ENCODE peak calls at places on chromosomes 3 and 15, in six cellular contexts. P is HepG2, N is transverse colon, U is suprapubic skin, B is A549, S is sigmoid colon. Y is an unnamed sample. For H3K4me1, the result is how much of the 10 kb centered on the place peaks cover.

GRCh38 chr3:182212479-182213076 is 500.9 kb downstream of the SOX2 start:
- DNase-seq in P (peak), N (no peak), U (no peak), B (peak), S (no peak), Y (no peak)

GRCh38 chr15:27449940-27450339 is 479.0 kb downstream of the GABRG3 start:
- DNase-seq in P (no peak), N (no peak), U (no peak), B (no peak), S (no peak), Y (no peak)

GRCh38 chr3:188664795-188665194 is 507.0 kb upstream of the TPRG1 start:
- DNase-seq in P (peak), N (no peak), U (no peak), B (no peak), S (no peak), Y (no peak)

GRCh38 chr3:58249358-58250092 is 11.9 kb downstream of the ABHD6 start:
- DNase-seq in P (peak), N (peak), U (no peak), B (no peak), S (no peak), Y (no peak)

GRCh38 chr3:67227030-67227429 is 228.9 kb downstream of the KBTBD8 start:
- DNase-seq in P (no peak), N (no peak), U (no peak), B (no peak), S (no peak), Y (no peak)

GRCh38 chr15:90530250-90531051 is 728 bp downstream of the CRTC3 start:
- DNase-seq in P (no peak), N (peak), U (no peak), B (peak), S (peak), Y (peak)

GRCh38 chr3:121752772-121753171 is 3.2 kb upstream of the GOLGB1 start:
- DNase-seq in P (no peak), N (no peak), U (no peak), B (no peak), S (no peak), Y (no peak)

GRCh38 chr15:33722005-33722672 is 246.2 kb upstream of the CHRM5 start:
- DNase-seq in P (no peak), N (no peak), U (no peak), B (no peak), S (no peak), Y (no peak)

GRCh38 chr3:52773361-52774065 is 2.8 kb upstream of the NEK4 start:
- DNase-seq in P (no peak), N (peak), U (no peak), B (no peak), S (peak), Y (no peak)

GRCh38 chr3:126083511-126083912 is 412 bp downstream of the SLC41A3 start:
- DNase-seq in P (peak), N (peak), U (no peak), B (peak), S (no peak), Y (no peak)

GRCh38 chr3:149115114-149115513 is 14.3 kb upstream of the HPS3 start:
- DNase-seq in P (no peak), N (no peak), U (no peak), B (no peak), S (no peak), Y (no peak)

GRCh38 chr3:50358927-50359759 is at the start of gene TMEM115:
- DNase-seq in P (peak), N (peak), U (peak), B (peak), S (peak), Y (peak)

GRCh38 chr15:67174864-67175573 is 79.4 kb downstream of the AAGAB start:
- DNase-seq in P (no peak), N (no peak), U (no peak), B (peak), S (peak), Y (peak)

GRCh38 chr15:97235285-97235985 is 725.1 kb upstream of the ARRDC4 start:
- DNase-seq in P (peak), N (peak), U (no peak), B (peak), S (no peak), Y (peak)

GRCh38 chr15:39336926-39337325 is 244.0 kb upstream of the THBS1 start:
- DNase-seq in P (no peak), N (no peak), U (no peak), B (no peak), S (no peak), Y (no peak)

GRCh38 chr3:97235179-97235578 is 420.8 kb downstream of the EPHA6 start:
- DNase-seq in P (no peak), N (no peak), U (no peak), B (no peak), S (no peak), Y (no peak)

GRCh38 chr3:78645628-78646310 is 1122.0 kb downstream of the ROBO1 start:
- DNase-seq in P (peak), N (no peak), U (no peak), B (peak), S (no peak), Y (no peak)

GRCh38 chr3:170267793-170268192 is 45.6 kb downstream of the PRKCI start:
- DNase-seq in P (no peak), N (no peak), U (no peak), B (no peak), S (no peak), Y (no peak)

GRCh38 chr3:126274735-126275734 is 82.2 kb downstream of the KLF15 start:
- DNase-seq in P (no peak), N (no peak), U (no peak), B (no peak), S (no peak), Y (no peak)

GRCh38 chr15:35514759-35515158 is 31.2 kb downstream of the DPH6 start:
- DNase-seq in P (no peak), N (no peak), U (no peak), B (no peak), S (no peak), Y (no peak)

DNA sequence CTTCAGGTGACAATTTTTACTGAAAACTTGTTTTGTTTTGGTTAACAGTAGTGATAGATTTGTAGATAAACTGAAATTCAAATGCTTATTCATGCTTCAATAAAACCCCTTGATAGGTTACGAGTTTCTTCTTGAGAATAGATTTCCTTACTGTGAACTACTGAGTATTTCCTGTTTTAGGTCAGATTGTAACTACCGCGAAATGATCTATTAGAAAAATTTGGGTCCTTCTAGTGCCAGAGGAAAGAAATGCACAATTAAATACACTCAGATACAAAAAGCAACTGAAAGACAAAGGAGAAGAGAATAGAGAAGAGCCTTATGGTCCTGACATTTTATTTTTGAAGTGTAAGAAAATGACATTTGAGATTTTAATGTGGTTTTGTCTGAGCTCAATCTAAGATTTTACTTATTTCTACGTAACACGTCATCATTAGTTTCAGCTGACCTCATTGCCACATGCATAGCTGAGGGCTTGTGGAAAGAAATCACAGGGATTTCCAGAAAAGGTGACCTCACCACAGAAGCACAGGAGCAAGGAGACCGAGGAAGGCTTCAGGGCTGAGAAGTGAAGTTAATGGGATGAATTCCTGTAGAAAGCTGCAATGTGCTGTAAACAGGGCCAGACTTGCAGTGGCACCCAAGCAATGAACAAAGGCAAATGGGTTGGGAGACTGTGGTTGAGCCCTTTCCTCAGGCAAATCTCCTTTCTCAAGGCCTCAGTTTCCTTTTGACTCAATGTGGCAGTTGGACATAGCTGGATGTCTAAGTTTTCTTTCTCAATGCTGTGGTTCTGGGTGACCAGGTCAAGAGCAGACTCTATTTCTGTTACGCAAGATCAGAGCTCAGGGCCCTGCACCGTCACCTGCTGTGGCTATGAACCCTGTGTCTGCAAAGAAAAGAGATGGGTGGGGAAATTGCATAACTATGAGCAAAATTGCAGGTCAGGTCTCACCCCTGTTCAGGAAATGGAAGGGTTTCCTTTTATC is 252.0 kb upstream of the TBL1XR1 start:
- DNase-seq in P (peak), N (no peak), U (no peak), B (no peak), S (no peak), Y (no peak)
- TF ChIP-seq EP300 in P (peak), N (no peak), U (no peak), B (no peak), S (no peak), Y (no peak)

GRCh38 chr3:104257486-104257885 is 1109.2 kb upstream of the ALCAM start:
- DNase-seq in P (no peak), N (no peak), U (no peak), B (no peak), S (no peak), Y (no peak)
- H3K4me3 ChIP-seq in P (no peak), N (no peak), U (no peak), B (no peak), S (no peak), Y (no peak)

DNA sequence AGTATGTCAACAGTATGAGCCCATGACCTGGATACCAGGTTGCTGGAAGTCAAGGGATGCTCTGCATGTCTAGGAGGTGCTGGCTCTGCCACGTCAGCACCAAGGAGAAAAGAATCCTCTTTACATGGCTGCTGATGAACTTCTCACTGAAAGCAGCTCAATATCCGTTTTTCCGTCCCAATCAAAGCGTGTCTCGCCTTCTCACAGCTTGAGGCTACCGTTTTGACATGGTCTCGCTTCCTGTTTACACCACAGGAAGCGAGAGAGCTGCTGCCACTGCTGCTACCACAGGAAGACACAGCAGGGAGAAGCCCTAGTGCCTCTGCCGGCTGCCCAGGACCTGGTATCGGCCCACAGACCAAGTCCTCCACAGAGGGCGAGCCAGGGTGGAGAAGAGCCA is 27.3 kb downstream of the STARD5 start:
- DNase-seq in P (no peak), N (peak), U (no peak), B (no peak), S (peak), Y (no peak)
- H3K4me1 ChIP-seq in P (under half), N (under half), U (under half), B (under half), S (under half), Y (under half)

GRCh38 chr15:63372018-63372705 is 9.5 kb downstream of the CA12 start:
- DNase-seq in P (no peak), N (no peak), U (no peak), B (peak), S (peak), Y (no peak)
- TF ChIP-seq EP300 in P (no peak), N (no peak), U (no peak), B (peak), S (no peak), Y (no peak)

Y was measured in ovary.